ENCODE peak calls at places on chromosome 22, in eight cellular contexts. J is erythroblast; E is coronary artery; P is GM20000; Q is iPS DF 19.7; S is activated naive CD4-positive, alpha-beta T cell; K is stomach; D is stimulated activated naive B cell treated with anti-CD40 and anti-IgM and Interleukin-4, amounts not matched to agents 10 μg/mL and 1 μg/mL and 100 μg/mL, for 72 hours. O is an unnamed sample.

GRCh38 chr22:19798825-19799224 is 38.2 kb downstream of the TBX1 start:
- DNase-seq in P (no peak), Q (no peak), S (no peak), K (no peak), J (no peak), E (no peak), D (no peak), O (no peak)

GRCh38 chr22:27474711-27475547 is 326.6 kb downstream of the MN1 start:
- DNase-seq in K (no peak), P (no peak), S (no peak), E (no peak), J (no peak), Q (peak), D (no peak), O (no peak)

GRCh38 chr22:47777426-47777825 is 1015.0 kb downstream of the TBC1D22A start:
- DNase-seq in K (no peak), D (no peak), E (no peak), J (no peak), Q (no peak), S (no peak), P (no peak), O (no peak)

GRCh38 chr22:39959640-39960447 is at the start of gene TMA7B:
- DNase-seq in D (no peak), J (no peak), K (peak), P (no peak), E (no peak), Q (no peak), S (no peak), O (no peak)

GRCh38 chr22:43554694-43555365 is 143.0 kb downstream of the MPPED1 start:
- DNase-seq in J (no peak), Q (no peak), K (no peak), D (no peak), S (no peak), E (peak), P (no peak), O (no peak)

GRCh38 chr22:32202539-32203180 is 2.2 kb downstream of the RFPL2 start:
- DNase-seq in Q (peak), K (peak), J (peak), E (no peak), D (no peak), S (no peak), P (no peak), O (peak)

GRCh38 chr22:19943665-19944026 is 2.0 kb upstream of the TXNRD2 start:
- DNase-seq in J (peak), K (no peak), E (peak), P (peak), S (no peak), D (no peak), Q (no peak), O (peak)

GRCh38 chr22:44448271-44448780 is 49.7 kb downstream of the RTL6 start:
- DNase-seq in S (no peak), P (no peak), J (no peak), D (no peak), K (peak), E (no peak), Q (no peak), O (no peak)

GRCh38 chr22:50276143-50276542 is 6.0 kb upstream of the MAPK11 start:
- DNase-seq in K (peak), S (peak), J (peak), Q (no peak), D (no peak), E (peak), P (peak), O (peak)

GRCh38 chr22:45441158-45441557 is 27.7 kb downstream of the RIBC2 start:
- DNase-seq in P (peak), S (no peak), E (no peak), J (peak), K (peak), Q (peak), D (no peak), O (peak)

GRCh38 chr22:25942989-25943411 is 201.0 kb downstream of the MYO18B start:
- DNase-seq in D (no peak), P (no peak), K (no peak), S (no peak), E (no peak), J (no peak), Q (no peak), O (no peak)

GRCh38 chr22:37741312-37741795 is 44.5 kb downstream of the TRIOBP start:
- DNase-seq in D (no peak), Q (no peak), K (peak), S (no peak), E (peak), P (no peak), J (peak), O (no peak)

GRCh38 chr22:23504522-23504921 is 75.6 kb downstream of the IGLL1 start:
- DNase-seq in Q (no peak), K (no peak), P (no peak), J (no peak), E (no peak), D (no peak), S (no peak), O (no peak)

GRCh38 chr22:45757068-45757467 is 85.4 kb downstream of the ATXN10 start:
- DNase-seq in D (no peak), P (no peak), Q (peak), S (no peak), K (no peak), E (no peak), J (no peak), O (no peak)

O was measured in GM10248.